ENCODE peak calls at places on chromosomes 4 and X, in seven cellular contexts. D is Jurkat, Clone E6-1; C is germinal center; I is H7; R is tibial nerve; Y is endodermal cell; Z is posterior cingulate gyrus. Q is an unnamed sample.

GRCh38 chr4:121077496-121077895 is 5.2 kb upstream of the NDNF start:
- DNase-seq in D (no peak), C (no peak), I (no peak), R (no peak), Y (peak), Z (no peak), Q (no peak)

GRCh38 chr4:62816566-62816965 is 1592.7 kb downstream of the TECRL start:
- DNase-seq in D (no peak), C (no peak), I (no peak), R (no peak), Y (no peak), Z (peak), Q (no peak)

GRCh38 chr4:3623106-3623505 is 90.9 kb upstream of the LRPAP1 start:
- DNase-seq in D (no peak), C (no peak), I (no peak), R (no peak), Y (no peak), Z (no peak), Q (no peak)

GRCh38 chrX:10233696-10234095 is 76.9 kb downstream of the CLCN4 start:
- DNase-seq in D (no peak), C (no peak), I (no peak), R (no peak), Y (no peak), Z (no peak), Q (no peak)

GRCh38 chr4:81882222-81882621 is 410.5 kb upstream of the RASGEF1B start:
- DNase-seq in D (peak), C (no peak), I (no peak), R (no peak), Y (no peak), Z (no peak), Q (no peak)

GRCh38 chrX:10327651-10328050 is 170.9 kb downstream of the CLCN4 start:
- DNase-seq in D (no peak), C (no peak), I (peak), R (no peak), Y (peak), Z (no peak), Q (no peak)

GRCh38 chrX:19514791-19515614 is at the start of gene MAP3K15:
- DNase-seq in D (no peak), C (peak), I (peak), R (no peak), Y (peak), Z (no peak), Q (no peak)

GRCh38 chr4:44674471-44674870 is 3.7 kb upstream of the GUF1 start:
- DNase-seq in D (no peak), C (no peak), I (no peak), R (no peak), Y (no peak), Z (no peak), Q (no peak)

GRCh38 chrX:147935156-147935758 is 23.5 kb downstream of the FMR1 start:
- DNase-seq in D (no peak), C (no peak), I (no peak), R (no peak), Y (no peak), Z (no peak), Q (no peak)

GRCh38 chr4:10006236-10006603 is 15.1 kb downstream of the SLC2A9 start:
- DNase-seq in D (no peak), C (peak), I (no peak), R (no peak), Y (no peak), Z (no peak), Q (no peak)

GRCh38 chr4:177448850-177449249 is 6.6 kb upstream of the AGA start:
- DNase-seq in D (no peak), C (no peak), I (no peak), R (no peak), Y (no peak), Z (no peak), Q (no peak)

GRCh38 chrX:69298466-69299140 is 133.3 kb upstream of the PJA1 start:
- DNase-seq in D (no peak), C (no peak), I (no peak), R (no peak), Y (no peak), Z (peak), Q (no peak)

GRCh38 chr4:17038510-17039176 is 140.2 kb upstream of the LDB2 start:
- DNase-seq in D (no peak), C (no peak), I (peak), R (no peak), Y (no peak), Z (no peak), Q (no peak)

GRCh38 chr4:81527115-81527514 is 55.4 kb upstream of the RASGEF1B start:
- DNase-seq in D (no peak), C (no peak), I (no peak), R (no peak), Y (no peak), Z (peak), Q (no peak)

GRCh38 chr4:88320174-88320779 is 35.9 kb upstream of the PPM1K start:
- DNase-seq in D (peak), C (peak), I (peak), R (no peak), Y (no peak), Z (no peak), Q (no peak)

Q was measured in T-cell.